ENCODE peak calls at places on chromosomes 6 and 20, in five cellular contexts. One of them, this sample, is unnamed.

GRCh38 chr6:7155871-7156579 is 48.3 kb downstream of the RREB1 start:
- DNase-seq in GM12865: peak; percentile 82
- DNase-seq in RCC 7860: no peak
- DNase-seq in astrocyte of the spinal cord: no peak
- DNase-seq in GM04504: no peak
- DNase-seq in this sample: no peak

GRCh38 chr6:155171747-155172191 is 92.0 kb upstream of the CLDN20 start:
- DNase-seq in GM12865: no peak
- DNase-seq in RCC 7860: peak; percentile 13
- DNase-seq in astrocyte of the spinal cord: peak; percentile 81
- DNase-seq in GM04504: no peak
- DNase-seq in this sample: no peak

GRCh38 chr6:151389640-151390275 is 1.6 kb downstream of the ZBTB2 start:
- DNase-seq in GM12865: no peak
- DNase-seq in RCC 7860: peak; percentile 35
- DNase-seq in astrocyte of the spinal cord: peak; percentile 74
- DNase-seq in GM04504: peak; percentile 54
- DNase-seq in this sample: no peak

GRCh38 chr6:75278474-75279077 is 6.0 kb downstream of the TMEM30A start:
- DNase-seq in GM12865: no peak
- DNase-seq in RCC 7860: no peak
- DNase-seq in astrocyte of the spinal cord: no peak
- DNase-seq in GM04504: no peak
- DNase-seq in this sample: no peak

GRCh38 chr6:89637960-89638319 is 607 bp downstream of the LYRM2 start:
- DNase-seq in GM12865: no peak
- DNase-seq in RCC 7860: no peak
- DNase-seq in astrocyte of the spinal cord: no peak
- DNase-seq in GM04504: no peak
- DNase-seq in this sample: no peak

GRCh38 chr20:45419188-45420091 is 3.5 kb downstream of the PIGT start:
- DNase-seq in GM12865: peak; percentile 82
- DNase-seq in RCC 7860: peak; percentile 100
- DNase-seq in astrocyte of the spinal cord: peak; percentile 97
- DNase-seq in GM04504: peak; percentile 96
- DNase-seq in this sample: no peak

GRCh38 chr6:27472182-27472616 is 706 bp downstream of the ZNF184 start:
- DNase-seq in GM12865: peak; percentile 81
- DNase-seq in RCC 7860: peak; percentile 39
- DNase-seq in astrocyte of the spinal cord: peak; percentile 78
- DNase-seq in GM04504: peak; percentile 37
- DNase-seq in this sample: peak; percentile 48

GRCh38 chr20:49888341-49889244 is 26.7 kb downstream of the SPATA2 start:
- DNase-seq in GM12865: peak; percentile 80
- DNase-seq in RCC 7860: peak; percentile 95
- DNase-seq in astrocyte of the spinal cord: peak; percentile 67
- DNase-seq in GM04504: peak; percentile 11
- DNase-seq in this sample: peak; percentile 78

GRCh38 chr6:144951730-144952437 is 666.7 kb downstream of the UTRN start:
- DNase-seq in GM12865: no peak
- DNase-seq in RCC 7860: no peak
- DNase-seq in astrocyte of the spinal cord: no peak
- DNase-seq in GM04504: no peak
- DNase-seq in this sample: no peak

GRCh38 chr6:33620158-33620583 is 951 bp upstream of the ITPR3 start:
- DNase-seq in GM12865: peak; percentile 56
- DNase-seq in RCC 7860: no peak
- DNase-seq in astrocyte of the spinal cord: peak; percentile 34
- DNase-seq in GM04504: no peak
- DNase-seq in this sample: peak; percentile 37

GRCh38 chr6:131251593-131252204 is 116.4 kb downstream of the AKAP7 start:
- DNase-seq in GM12865: no peak
- DNase-seq in RCC 7860: no peak
- DNase-seq in astrocyte of the spinal cord: no peak
- DNase-seq in GM04504: no peak
- DNase-seq in this sample: no peak

GRCh38 chr20:13121840-13122515 is 99.1 kb upstream of the ISM1 start:
- DNase-seq in GM12865: peak; percentile 50
- DNase-seq in RCC 7860: no peak
- DNase-seq in astrocyte of the spinal cord: no peak
- DNase-seq in GM04504: no peak
- DNase-seq in this sample: no peak

GRCh38 chr6:13248053-13248452 is 80.3 kb downstream of the TBC1D7 start:
- DNase-seq in GM12865: no peak
- DNase-seq in RCC 7860: no peak
- DNase-seq in astrocyte of the spinal cord: peak; percentile 68
- DNase-seq in GM04504: no peak
- DNase-seq in this sample: peak; percentile 6

GRCh38 chr6:115001726-115002436 is 659.1 kb upstream of the HS3ST5 start:
- DNase-seq in GM12865: peak; percentile 50
- DNase-seq in RCC 7860: peak; percentile 27
- DNase-seq in astrocyte of the spinal cord: no peak
- DNase-seq in GM04504: no peak
- DNase-seq in this sample: no peak

GRCh38 chr6:29647927-29648642 is 8.8 kb upstream of the MOG start:
- DNase-seq in GM12865: no peak
- DNase-seq in RCC 7860: no peak
- DNase-seq in astrocyte of the spinal cord: peak; percentile 51
- DNase-seq in GM04504: no peak
- DNase-seq in this sample: no peak

GRCh38 chr6:13765570-13765969 is 48.8 kb downstream of the MCUR1 start:
- DNase-seq in GM12865: no peak
- DNase-seq in RCC 7860: no peak
- DNase-seq in astrocyte of the spinal cord: peak; percentile 22
- DNase-seq in GM04504: no peak
- DNase-seq in this sample: no peak

GRCh38 chr6:169935348-169935718 is 183.9 kb downstream of the ERMARD start:
- DNase-seq in GM12865: no peak
- DNase-seq in RCC 7860: peak; percentile 69
- DNase-seq in astrocyte of the spinal cord: no peak
- DNase-seq in GM04504: no peak
- DNase-seq in this sample: no peak

GRCh38 chr20:5008743-5009142 is 7.4 kb upstream of the SLC23A2 start:
- DNase-seq in GM12865: no peak
- DNase-seq in RCC 7860: no peak
- DNase-seq in astrocyte of the spinal cord: no peak
- DNase-seq in GM04504: no peak
- DNase-seq in this sample: no peak

GRCh38 chr6:121897337-121897760 is 461.9 kb downstream of the GJA1 start:
- DNase-seq in GM12865: no peak
- DNase-seq in RCC 7860: no peak
- DNase-seq in astrocyte of the spinal cord: peak; percentile 63
- DNase-seq in GM04504: no peak
- DNase-seq in this sample: no peak

GRCh38 chr6:156617376-156617775 is 159.8 kb upstream of the ARID1B start:
- DNase-seq in GM12865: no peak
- DNase-seq in RCC 7860: no peak
- DNase-seq in astrocyte of the spinal cord: no peak
- DNase-seq in GM04504: no peak
- DNase-seq in this sample: no peak

GRCh38 chr6:106119991-106120390 is 33.9 kb downstream of the PRDM1 start:
- DNase-seq in GM12865: no peak
- DNase-seq in RCC 7860: no peak
- DNase-seq in astrocyte of the spinal cord: no peak
- DNase-seq in GM04504: no peak
- DNase-seq in this sample: no peak

GRCh38 chr6:119856136-119856535 is 506.6 kb upstream of the MAN1A1 start:
- DNase-seq in GM12865: peak; percentile 10
- DNase-seq in RCC 7860: peak; percentile 27
- DNase-seq in astrocyte of the spinal cord: peak; percentile 32
- DNase-seq in GM04504: no peak
- DNase-seq in this sample: no peak

GRCh38 chr6:166997768-166998255 is 1.4 kb upstream of the CEP43 start:
- DNase-seq in GM12865: peak; percentile 83
- DNase-seq in RCC 7860: peak; percentile 66
- DNase-seq in astrocyte of the spinal cord: peak; percentile 69
- DNase-seq in GM04504: peak; percentile 46
- DNase-seq in this sample: peak; percentile 69

GRCh38 chr6:121780325-121781313 is 345.2 kb downstream of the GJA1 start:
- DNase-seq in GM12865: no peak
- DNase-seq in RCC 7860: peak; percentile 73
- DNase-seq in astrocyte of the spinal cord: peak; percentile 95
- DNase-seq in GM04504: peak; percentile 92
- DNase-seq in this sample: no peak

GRCh38 chr20:31593221-31594001 is 11.7 kb upstream of the ID1 start:
- DNase-seq in GM12865: no peak
- DNase-seq in RCC 7860: peak; percentile 100
- DNase-seq in astrocyte of the spinal cord: peak; percentile 90
- DNase-seq in GM04504: no peak
- DNase-seq in this sample: no peak

GRCh38 chr6:134198093-134198492 is 119.8 kb downstream of the SGK1 start:
- DNase-seq in GM12865: no peak
- DNase-seq in RCC 7860: peak; percentile 45
- DNase-seq in astrocyte of the spinal cord: no peak
- DNase-seq in GM04504: no peak
- DNase-seq in this sample: no peak

GRCh38 chr6:144262470-144263369 is 22.4 kb upstream of the UTRN start:
- DNase-seq in GM12865: no peak
- DNase-seq in RCC 7860: no peak
- DNase-seq in astrocyte of the spinal cord: no peak
- DNase-seq in GM04504: no peak
- DNase-seq in this sample: no peak

GRCh38 chr6:144595266-144595665 is 310.1 kb downstream of the UTRN start:
- DNase-seq in GM12865: no peak
- DNase-seq in RCC 7860: no peak
- DNase-seq in astrocyte of the spinal cord: peak; percentile 68
- DNase-seq in GM04504: no peak
- DNase-seq in this sample: no peak

GRCh38 chr20:36562724-36563123 is 10.7 kb upstream of the TGIF2 start:
- DNase-seq in GM12865: no peak
- DNase-seq in RCC 7860: no peak
- DNase-seq in astrocyte of the spinal cord: no peak
- DNase-seq in GM04504: no peak
- DNase-seq in this sample: no peak

This sample was measured in endothelial cell.